ENCODE peak calls at places on chromosome 17, in five cellular contexts. T is heart left ventricle; V is CD8-positive, alpha-beta T cell; F is sigmoid colon; W is ovary. P is an unnamed sample. For H3K4me1, the result is how much of the 10 kb centered on the place peaks cover.

GRCh38 chr17:83176956-83177583 is 97.7 kb downstream of the METRNL start:
- DNase-seq in T (no peak), V (no peak), F (peak), W (no peak), P (no peak)

GRCh38 chr17:74305865-74306654 is 20.0 kb upstream of the KIF19 start:
- DNase-seq in T (no peak), V (no peak), F (no peak), W (no peak), P (peak)

GRCh38 chr17:6786618-6787017 is 10.6 kb downstream of the FBXO39 start:
- DNase-seq in T (no peak), V (no peak), F (no peak), W (no peak), P (no peak)

GRCh38 chr17:59165933-59166342 is 10.4 kb downstream of the PRR11 start:
- DNase-seq in T (no peak), V (peak), F (no peak), W (no peak), P (peak)

GRCh38 chr17:9108166-9108565 is 86.9 kb downstream of the NTN1 start:
- DNase-seq in T (no peak), V (no peak), F (no peak), W (no peak), P (no peak)

GRCh38 chr17:63753215-63753614 is 11.6 kb upstream of the STRADA start:
- DNase-seq in T (no peak), V (no peak), F (no peak), W (no peak), P (no peak)

GRCh38 chr17:45355087-45355486 is 38.3 kb upstream of the MAP3K14 start:
- DNase-seq in T (no peak), V (no peak), F (peak), W (no peak), P (peak)

GRCh38 chr17:45747907-45748306 is 36.2 kb upstream of the CRHR1 start:
- DNase-seq in T (no peak), V (no peak), F (peak), W (no peak), P (no peak)

GRCh38 chr17:30922235-30922993 is 669 bp downstream of the ADAP2 start:
- DNase-seq in T (peak), V (no peak), F (peak), W (no peak), P (no peak)

GRCh38 chr17:18191071-18191667 is 7.5 kb downstream of the ALKBH5 start:
- DNase-seq in T (peak), V (no peak), F (peak), W (no peak), P (peak)

GRCh38 chr17:61928101-61928436 is 287 bp upstream of the INTS2 start:
- DNase-seq in T (no peak), V (no peak), F (no peak), W (no peak), P (no peak)

GRCh38 chr17:27674335-27674734 is 43.3 kb downstream of the LGALS9 start:
- DNase-seq in T (no peak), V (no peak), F (no peak), W (no peak), P (no peak)

GRCh38 chr17:59001158-59001814 is 105.4 kb downstream of the TRIM37 start:
- DNase-seq in T (peak), V (peak), F (no peak), W (no peak), P (peak)

GRCh38 chr17:27914382-27914781 is 21.2 kb upstream of the LYRM9 start:
- DNase-seq in T (no peak), V (no peak), F (no peak), W (no peak), P (no peak)

GRCh38 chr17:57045868-57046671 is 39.0 kb upstream of the AKAP1 start:
- DNase-seq in T (peak), V (no peak), F (peak), W (no peak), P (no peak)

GRCh38 chr17:63699638-63700527 is at the start of gene LIMD2:
- DNase-seq in T (peak), V (peak), F (peak), W (peak), P (no peak)

GRCh38 chr17:64599187-64599676 is 62.9 kb downstream of the SMURF2 start:
- DNase-seq in T (no peak), V (peak), F (no peak), W (no peak), P (peak)

GRCh38 chr17:68320943-68321557 is 29.8 kb downstream of the ARSG start:
- DNase-seq in T (no peak), V (no peak), F (no peak), W (no peak), P (no peak)

GRCh38 chr17:16406742-16407674 is 8.4 kb upstream of the TRPV2 start:
- DNase-seq in T (peak), V (no peak), F (no peak), W (peak), P (peak)

GRCh38 chr17:67359960-67360817 is 6.2 kb downstream of the PSMD12 start:
- DNase-seq in T (no peak), V (peak), F (no peak), W (no peak), P (no peak)

GRCh38 chr17:57612202-57613071 is 132.7 kb downstream of the CCDC182 start:
- DNase-seq in T (no peak), V (no peak), F (no peak), W (no peak), P (peak)

GRCh38 chr17:27821318-27821717 is 21.0 kb upstream of the NOS2 start:
- DNase-seq in T (no peak), V (no peak), F (no peak), W (no peak), P (no peak)

GRCh38 chr17:50423553-50424159 is 2.4 kb upstream of the ACSF2 start:
- DNase-seq in T (peak), V (no peak), F (peak), W (peak), P (peak)

GRCh38 chr17:36611345-36612072 is 10.1 kb downstream of the MRM1 start:
- DNase-seq in T (no peak), V (no peak), F (no peak), W (no peak), P (no peak)

GRCh38 chr17:4708436-4708835 is 2.0 kb upstream of the ARRB2 start:
- DNase-seq in T (no peak), V (peak), F (no peak), W (no peak), P (peak)

GRCh38 chr17:69864531-69864930 is 210.5 kb upstream of the KCNJ16 start:
- DNase-seq in T (no peak), V (no peak), F (no peak), W (no peak), P (no peak)

GRCh38 chr17:51797150-51797549 is 361.4 kb downstream of the CA10 start:
- DNase-seq in T (no peak), V (no peak), F (no peak), W (no peak), P (no peak)

GRCh38 chr17:82424001-82424862 is 5.8 kb upstream of the OGFOD3 start:
- DNase-seq in T (peak), V (peak), F (no peak), W (no peak), P (peak)

GRCh38 chr17:65785109-65785508 is 223.7 kb upstream of the AXIN2 start:
- DNase-seq in T (no peak), V (no peak), F (no peak), W (no peak), P (peak)

GRCh38 chr17:38533241-38533640 is 72.5 kb downstream of the SRCIN1 start:
- DNase-seq in T (no peak), V (no peak), F (no peak), W (peak), P (no peak)

GRCh38 chr17:67215991-67216421 is 29.0 kb downstream of the HELZ start:
- DNase-seq in T (no peak), V (no peak), F (no peak), W (no peak), P (peak)

GRCh38 chr17:83109793-83110645 is 30.6 kb downstream of the METRNL start:
- DNase-seq in T (peak), V (no peak), F (peak), W (peak), P (peak)

GRCh38 chr17:57999496-58000017 is 7.5 kb downstream of the SRSF1 start:
- DNase-seq in T (no peak), V (no peak), F (no peak), W (no peak), P (peak)

GRCh38 chr17:45894022-45894784 is at the start of gene MAPT:
- DNase-seq in T (peak), V (peak), F (peak), W (peak), P (peak)

GRCh38 chr17:40178021-40178601 is 841 bp downstream of the RAPGEFL1 start:
- DNase-seq in T (no peak), V (no peak), F (no peak), W (no peak), P (no peak)
- H3K4me3 ChIP-seq in T (peak), V (peak), F (peak), W (peak), P (peak)

DNA sequence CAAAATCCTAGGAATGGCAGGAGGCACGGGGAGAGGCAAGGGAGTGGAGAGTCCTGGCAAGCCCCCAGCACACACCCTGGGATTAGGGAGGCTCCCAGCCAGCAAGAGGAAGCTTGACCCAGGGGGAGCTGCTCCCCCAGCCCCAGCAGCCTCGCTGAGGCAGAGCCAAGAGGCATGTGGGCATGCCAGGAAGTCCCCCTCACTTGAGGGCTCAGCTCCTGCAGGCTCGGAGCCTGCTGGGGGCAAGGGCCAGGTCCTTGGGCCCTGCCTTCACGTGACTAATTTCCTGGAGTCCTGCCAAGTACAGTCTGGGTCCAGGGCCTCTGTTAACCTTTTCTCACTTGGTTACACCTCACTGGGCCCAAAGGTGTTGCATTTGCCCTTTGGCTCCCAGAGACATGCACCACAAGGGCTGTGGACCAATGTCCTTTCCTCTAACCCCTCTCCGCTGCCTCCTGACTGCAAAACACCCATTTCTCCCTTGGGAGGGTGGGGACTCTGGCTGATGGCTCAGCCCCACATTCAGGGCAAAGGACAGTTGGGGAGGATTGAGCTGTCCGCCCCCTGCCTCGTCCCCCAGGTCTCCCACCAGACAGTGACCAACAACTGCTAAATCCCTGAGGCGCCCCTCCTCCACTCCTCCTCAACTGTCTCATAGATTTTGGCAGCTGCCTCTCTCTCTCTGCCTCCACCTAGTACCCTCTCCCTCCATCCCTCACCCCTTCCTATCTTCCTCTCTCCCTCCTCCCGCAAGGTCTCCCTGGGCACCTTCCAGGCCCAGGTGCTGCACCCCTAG is 4.4 kb upstream of the SLC47A2 start:
- DNase-seq in T (no peak), V (no peak), F (no peak), W (no peak), P (peak)
- H3K4me1 ChIP-seq in T (under half), V (under half), F (under half), W (under half), P (under half)

DNA sequence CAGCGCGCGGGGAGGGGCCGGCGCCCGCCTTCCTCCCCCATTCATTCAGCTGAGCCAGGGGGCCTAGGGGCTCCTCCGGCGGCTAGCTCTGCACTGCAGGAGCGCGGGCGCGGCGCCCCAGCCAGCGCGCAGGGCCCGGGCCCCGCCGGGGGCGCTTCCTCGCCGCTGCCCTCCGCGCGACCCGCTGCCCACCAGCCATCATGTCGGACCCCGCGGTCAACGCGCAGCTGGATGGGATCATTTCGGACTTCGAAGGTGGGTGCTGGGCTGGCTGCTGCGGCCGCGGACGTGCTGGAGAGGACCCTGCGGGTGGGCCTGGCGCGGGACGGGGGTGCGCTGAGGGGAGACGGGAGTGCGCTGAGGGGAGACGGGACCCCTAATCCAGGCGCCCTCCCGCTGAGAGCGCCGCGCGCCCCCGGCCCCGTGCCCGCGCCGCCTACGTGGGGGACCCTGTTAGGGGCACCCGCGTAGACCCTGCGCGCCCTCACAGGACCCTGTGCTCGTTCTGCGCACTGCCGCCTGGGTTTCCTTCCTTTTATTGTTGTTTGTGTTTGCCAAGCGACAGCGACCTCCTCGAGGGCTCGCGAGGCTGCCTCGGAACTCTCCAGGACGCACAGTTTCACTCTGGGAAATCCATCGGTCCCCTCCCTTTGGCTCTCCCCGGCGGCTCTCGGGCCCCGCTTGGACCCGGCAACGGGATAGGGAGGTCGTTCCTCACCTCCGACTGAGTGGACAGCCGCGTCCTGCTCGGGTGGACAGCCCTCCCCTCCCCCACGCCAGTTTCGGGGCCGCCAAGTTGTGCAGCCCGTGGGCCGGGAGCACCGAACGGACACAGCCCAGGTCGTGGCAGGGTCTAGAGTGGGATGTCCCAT is 232.8 kb downstream of the SEC14L1 start:
- DNase-seq in T (peak), V (no peak), F (peak), W (peak), P (no peak)
- H3K4me3 ChIP-seq in T (peak), V (peak), F (peak), W (peak), P (peak)

DNA sequence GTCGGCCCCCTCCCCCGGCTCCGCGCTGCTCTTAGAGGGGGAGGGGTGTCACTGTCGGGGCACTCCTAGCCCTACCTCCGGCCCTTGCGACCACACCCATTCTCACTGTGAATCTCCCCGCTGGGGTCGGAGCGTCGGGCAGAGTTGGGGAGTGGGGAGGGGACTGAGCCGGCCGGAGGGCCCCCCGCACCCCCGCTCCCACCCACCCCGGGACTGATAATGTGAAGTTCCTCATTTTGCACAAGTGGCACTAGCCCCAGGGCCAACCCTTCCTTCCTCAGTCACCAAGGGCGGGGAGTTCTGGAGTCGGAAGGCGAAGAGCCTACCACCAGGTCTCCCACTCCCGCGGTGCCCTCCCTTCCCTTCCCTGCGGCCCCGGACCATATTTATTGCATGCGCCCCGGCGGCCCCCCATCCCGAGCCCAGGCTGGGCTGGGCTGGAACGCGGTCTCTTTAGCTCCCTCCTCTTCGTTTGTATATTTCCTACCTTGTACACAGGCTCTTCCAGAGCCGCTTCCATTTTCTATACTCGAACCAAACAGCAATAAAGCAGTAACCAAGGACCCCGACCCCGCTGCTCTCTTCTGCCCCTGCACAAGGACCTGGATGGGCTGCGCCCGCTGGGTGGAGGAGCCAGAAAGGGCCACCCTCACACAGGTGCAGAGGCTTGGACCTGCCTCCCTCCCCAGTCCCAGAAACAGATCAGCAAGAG is 4.4 kb downstream of the HIC1 start:
- DNase-seq in T (peak), V (no peak), F (peak), W (peak), P (no peak)
- H3K4me1 ChIP-seq in T (under half), V (under half), F (half or more), W (under half), P (under half)